ENCODE peak calls at places on chromosome 11, in four cellular contexts. F is HCT116, N is H1, C is SK-N-SH. Q is an unnamed sample.

GRCh38 chr11:125671561-125671960 is 9.1 kb downstream of the ACRV1 start:
- DNase-seq in C (no peak), F (no peak), N (no peak), Q (no peak)

GRCh38 chr11:58958500-58958899 is 19.2 kb downstream of the GLYATL1 start:
- DNase-seq in N (peak), C (peak), F (peak), Q (peak)

GRCh38 chr11:72425053-72425980 is 9.0 kb downstream of the CLPB start:
- DNase-seq in C (no peak), F (no peak), N (no peak), Q (no peak)

GRCh38 chr11:114846040-114846791 is 167.9 kb downstream of the NXPE2 start:
- DNase-seq in C (peak), F (no peak), N (no peak), Q (no peak)

GRCh38 chr11:134331565-134332188 is at the start of gene GLB1L2:
- DNase-seq in N (peak), C (peak), F (peak), Q (peak)

GRCh38 chr11:47980907-47981621 is 705 bp downstream of the PTPRJ start:
- DNase-seq in F (no peak), C (peak), N (peak), Q (no peak)

GRCh38 chr11:65013130-65013691 is 749 bp upstream of the ARL2 start:
- DNase-seq in C (peak), F (no peak), N (peak), Q (peak)

GRCh38 chr11:44780940-44781631 is 54.3 kb downstream of the TSPAN18 start:
- DNase-seq in N (no peak), F (no peak), C (no peak), Q (no peak)

GRCh38 chr11:112498701-112499100 is 238.0 kb upstream of the PLET1 start:
- DNase-seq in C (no peak), N (no peak), F (no peak), Q (no peak)

GRCh38 chr11:15150507-15150906 is 35.8 kb downstream of the INSC start:
- DNase-seq in N (no peak), F (no peak), C (no peak), Q (no peak)

GRCh38 chr11:86148339-86148738 is 79.5 kb upstream of the PICALM start:
- DNase-seq in F (no peak), N (no peak), C (no peak), Q (no peak)

GRCh38 chr11:86623041-86623621 is 49.3 kb downstream of the ME3 start:
- DNase-seq in C (no peak), N (no peak), F (no peak), Q (no peak)

GRCh38 chr11:7596975-7597391 is 76.3 kb downstream of the CYB5R2 start:
- DNase-seq in N (no peak), F (no peak), C (no peak), Q (no peak)

GRCh38 chr11:11979487-11980117 is 28.8 kb downstream of the DKK3 start:
- DNase-seq in F (no peak), N (no peak), C (peak), Q (no peak)

GRCh38 chr11:23903044-23903704 is 593.7 kb upstream of the LUZP2 start:
- DNase-seq in F (no peak), N (no peak), C (no peak), Q (no peak)

GRCh38 chr11:119415517-119415916 is 7.5 kb downstream of the THY1 start:
- DNase-seq in N (no peak), C (no peak), F (no peak), Q (no peak)

GRCh38 chr11:84264066-84264465 is 977.9 kb upstream of the CCDC90B start:
- DNase-seq in N (no peak), F (no peak), C (no peak), Q (no peak)

GRCh38 chr11:111586305-111586915 is 15.8 kb upstream of the SIK2 start:
- DNase-seq in C (peak), F (peak), N (no peak), Q (no peak)

GRCh38 chr11:118436639-118437045 is 350 bp downstream of the KMT2A start:
- DNase-seq in C (no peak), N (peak), F (no peak), Q (no peak)

GRCh38 chr11:130037058-130037457 is 32.6 kb upstream of the APLP2 start:
- DNase-seq in F (no peak), C (no peak), N (no peak), Q (no peak)

GRCh38 chr11:69427906-69428880 is 53.3 kb upstream of the LINC01488 start:
- DNase-seq in N (no peak), F (no peak), C (no peak), Q (no peak)

GRCh38 chr11:61601512-61601911 is 20.6 kb upstream of the SYT7 start:
- DNase-seq in N (no peak), C (no peak), F (no peak), Q (no peak)

GRCh38 chr11:60880635-60881282 is 13.4 kb downstream of the ZP1 start:
- DNase-seq in F (no peak), C (no peak), N (no peak), Q (no peak)

GRCh38 chr11:61694971-61695706 is 14.9 kb downstream of the DAGLA start:
- DNase-seq in C (peak), N (no peak), F (no peak), Q (no peak)

GRCh38 chr11:128453444-128454336 is 133.7 kb downstream of the ETS1 start:
- DNase-seq in N (no peak), C (no peak), F (no peak), Q (no peak)
- TF ChIP-seq YY1 in N (no peak), C (no peak), F (no peak), Q (no peak)

GRCh38 chr11:35144811-35145210 is 5.8 kb downstream of the CD44 start:
- DNase-seq in F (no peak), N (no peak), C (no peak), Q (no peak)
- H3K4me3 ChIP-seq in F (peak), N (no peak), C (no peak), Q (no peak)

DNA sequence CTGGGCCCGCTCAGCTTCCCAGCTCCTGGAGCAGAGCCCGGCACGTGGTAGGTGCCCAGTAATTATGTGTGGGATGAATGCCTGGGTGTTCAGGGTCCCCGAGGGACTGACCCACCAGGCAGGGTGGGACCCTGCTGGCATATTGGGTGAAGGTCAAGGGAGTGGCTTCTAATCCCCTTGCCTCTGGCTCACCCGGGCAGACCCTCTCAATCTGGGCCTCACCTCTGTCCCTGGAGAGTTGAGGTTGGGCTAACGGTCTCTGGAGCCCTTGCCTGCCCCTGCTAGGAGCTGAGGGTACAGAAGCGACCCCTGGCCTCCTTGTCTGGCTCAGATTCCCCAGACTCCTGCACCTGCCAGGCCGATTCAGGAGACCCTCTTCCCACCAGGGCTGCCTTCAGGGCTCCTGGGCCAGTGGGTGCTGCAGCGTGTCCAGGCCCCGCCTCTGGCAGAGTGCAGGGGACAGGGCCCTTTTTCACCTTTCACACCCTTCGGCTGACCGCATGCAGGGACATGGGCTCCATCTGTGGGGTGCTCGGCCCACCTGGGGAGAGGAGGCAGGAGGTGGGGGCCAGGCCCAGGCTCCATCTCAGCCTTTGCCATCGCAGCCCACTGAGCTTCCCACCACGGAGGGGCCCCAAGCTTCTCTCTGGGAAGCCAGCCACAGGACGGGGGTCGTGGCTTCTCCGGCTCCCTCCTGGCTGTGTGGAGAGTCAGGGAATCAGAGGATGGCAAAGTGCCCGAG is 3.8 kb upstream of the CTSD start:
- DNase-seq in C (no peak), F (no peak), N (no peak), Q (no peak)
- TF ChIP-seq YY1 in C (no peak), F (no peak), N (no peak), Q (no peak)

GRCh38 chr11:77204792-77205466 is 76.9 kb downstream of the MYO7A start:
- DNase-seq in C (no peak), N (no peak), F (no peak), Q (no peak)
- H3K4me3 ChIP-seq in C (no peak), N (no peak), F (no peak), Q (no peak)

DNA sequence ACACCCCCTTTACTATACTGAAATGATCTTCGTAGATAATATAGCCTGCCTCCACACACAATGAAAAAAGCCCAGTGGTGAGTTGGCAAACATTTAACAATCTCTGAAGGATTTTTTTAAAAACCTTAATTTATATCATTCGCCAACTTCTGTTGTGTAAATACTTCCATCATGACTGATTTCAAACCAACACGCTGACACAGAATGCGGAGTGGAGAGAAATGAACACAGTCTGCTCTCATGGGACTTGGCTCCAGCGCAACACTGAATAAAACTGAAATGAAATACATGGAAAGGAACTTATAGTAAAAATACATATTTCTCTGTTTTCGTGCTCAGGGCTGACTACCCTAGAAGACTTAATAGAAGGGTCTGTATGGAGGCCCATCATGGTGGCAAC is 61.3 kb upstream of the WNT11 start:
- DNase-seq in C (no peak), N (no peak), F (no peak), Q (no peak)
- TF ChIP-seq YY1 in C (no peak), N (no peak), F (no peak), Q (no peak)

Q was measured in NT2/D1.